ENCODE peak calls at places on chromosome 12, in four cellular contexts. One of them, this sample, is unnamed.

GRCh38 chr12:132137483-132138125 is 6.5 kb downstream of the DDX51 start:
- DNase-seq in HL-60: no peak
- DNase-seq in GM12878: no peak
- DNase-seq in K562: no peak
- DNase-seq in this sample: no peak

GRCh38 chr12:103272949-103273348 is 222.8 kb downstream of the C12orf42 start:
- DNase-seq in HL-60: no peak
- DNase-seq in GM12878: no peak
- DNase-seq in K562: no peak
- DNase-seq in this sample: no peak

GRCh38 chr12:96215933-96216273 is 21.7 kb downstream of the ELK3 start:
- DNase-seq in HL-60: no peak
- DNase-seq in GM12878: no peak
- DNase-seq in K562: no peak
- DNase-seq in this sample: no peak

GRCh38 chr12:120791669-120792176 is 66.1 kb downstream of the ACADS start:
- DNase-seq in HL-60: no peak
- DNase-seq in GM12878: no peak
- DNase-seq in K562: no peak
- DNase-seq in this sample: no peak

GRCh38 chr12:24418157-24418556 is 468.7 kb upstream of the SOX5 start:
- DNase-seq in HL-60: no peak
- DNase-seq in GM12878: no peak
- DNase-seq in K562: no peak
- DNase-seq in this sample: no peak

GRCh38 chr12:124636138-124636968 is 68.9 kb upstream of the NCOR2 start:
- DNase-seq in HL-60: peak; percentile 22
- DNase-seq in GM12878: peak; percentile 11
- DNase-seq in K562: peak; percentile 47
- DNase-seq in this sample: no peak

GRCh38 chr12:101670007-101670671 is 27.3 kb upstream of the CHPT1 start:
- DNase-seq in HL-60: peak; percentile 82
- DNase-seq in GM12878: no peak
- DNase-seq in K562: peak; percentile 39
- DNase-seq in this sample: no peak

GRCh38 chr12:106631797-106632196 is 49.0 kb downstream of the RFX4 start:
- DNase-seq in HL-60: no peak
- DNase-seq in GM12878: no peak
- DNase-seq in K562: no peak
- DNase-seq in this sample: no peak

GRCh38 chr12:38269897-38270296 is 46.7 kb upstream of the ALG10B start:
- DNase-seq in HL-60: no peak
- DNase-seq in GM12878: no peak
- DNase-seq in K562: no peak
- DNase-seq in this sample: no peak

GRCh38 chr12:132158677-132159554 is 14.7 kb downstream of the NOC4L start:
- DNase-seq in HL-60: no peak
- DNase-seq in GM12878: no peak
- DNase-seq in K562: no peak
- DNase-seq in this sample: no peak

GRCh38 chr12:62772556-62772955 is 162.4 kb downstream of the PPM1H start:
- DNase-seq in HL-60: no peak
- DNase-seq in GM12878: no peak
- DNase-seq in K562: no peak
- DNase-seq in this sample: no peak

GRCh38 chr12:91931110-91931509 is 214.5 kb downstream of the BTG1 start:
- DNase-seq in HL-60: no peak
- DNase-seq in GM12878: no peak
- DNase-seq in K562: no peak
- DNase-seq in this sample: no peak

GRCh38 chr12:88665051-88665450 is 84.8 kb upstream of the KITLG start:
- DNase-seq in HL-60: no peak
- DNase-seq in GM12878: no peak
- DNase-seq in K562: no peak
- DNase-seq in this sample: no peak

GRCh38 chr12:102010265-102010994 is 51.4 kb downstream of the WASHC3 start:
- DNase-seq in HL-60: peak; percentile 73
- DNase-seq in GM12878: peak; percentile 84
- DNase-seq in K562: no peak
- DNase-seq in this sample: peak; percentile 13

GRCh38 chr12:122029620-122030426 is 8.1 kb downstream of the BCL7A start:
- DNase-seq in HL-60: no peak
- DNase-seq in GM12878: no peak
- DNase-seq in K562: peak; percentile 35
- DNase-seq in this sample: no peak

GRCh38 chr12:44875417-44875953 is 630 bp downstream of the NELL2 start:
- DNase-seq in HL-60: no peak
- DNase-seq in GM12878: no peak
- DNase-seq in K562: no peak
- DNase-seq in this sample: no peak

GRCh38 chr12:88952543-88952942 is 372.3 kb upstream of the KITLG start:
- DNase-seq in HL-60: no peak
- DNase-seq in GM12878: no peak
- DNase-seq in K562: no peak
- DNase-seq in this sample: no peak

GRCh38 chr12:109734219-109735000 is 20.8 kb downstream of the FAM222A start:
- DNase-seq in HL-60: no peak
- DNase-seq in GM12878: no peak
- DNase-seq in K562: no peak
- DNase-seq in this sample: no peak

GRCh38 chr12:109833307-109834189 is at the start of gene TRPV4:
- DNase-seq in HL-60: no peak
- DNase-seq in GM12878: no peak
- DNase-seq in K562: peak; percentile 85
- DNase-seq in this sample: no peak

GRCh38 chr12:7054925-7055324 is 5.6 kb upstream of the C1S start:
- DNase-seq in HL-60: no peak
- DNase-seq in GM12878: no peak
- DNase-seq in K562: no peak
- DNase-seq in this sample: no peak

GRCh38 chr12:29103539-29103974 is 45.5 kb upstream of the FAR2 start:
- DNase-seq in HL-60: peak; percentile 59
- DNase-seq in GM12878: peak; percentile 75
- DNase-seq in K562: no peak
- DNase-seq in this sample: no peak

GRCh38 chr12:48810817-48811453 is 7.4 kb upstream of the CACNB3 start:
- DNase-seq in HL-60: no peak
- DNase-seq in GM12878: no peak
- DNase-seq in K562: no peak
- DNase-seq in this sample: no peak
- TF ChIP-seq SPI1 in HL-60: no peak
- TF ChIP-seq SPI1 in GM12878: no peak
- TF ChIP-seq SPI1 in K562: no peak
- TF ChIP-seq SPI1 in this sample: no peak

DNA sequence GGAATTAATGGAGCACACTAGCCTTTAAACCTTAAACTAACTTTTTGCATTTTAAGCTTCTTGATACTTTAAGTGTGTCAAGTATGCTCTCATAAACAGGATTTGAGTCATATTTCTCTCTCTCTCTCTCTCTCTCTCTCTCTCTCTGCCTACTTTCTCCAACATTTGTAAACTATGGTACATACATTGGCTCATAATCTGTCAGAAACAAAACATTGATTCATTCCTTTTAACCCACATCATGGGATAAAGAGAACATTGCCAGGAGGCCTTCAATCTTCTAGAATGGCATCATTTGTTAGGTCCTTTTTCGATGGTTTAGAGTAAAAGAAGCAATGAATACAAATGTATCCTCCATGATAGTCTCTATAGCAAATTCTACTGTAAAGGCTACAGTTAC is 81.6 kb upstream of the RERGL start:
- DNase-seq in HL-60: no peak
- DNase-seq in GM12878: no peak
- DNase-seq in K562: no peak
- DNase-seq in this sample: no peak
- TF ChIP-seq SPI1 in HL-60: no peak
- TF ChIP-seq SPI1 in GM12878: no peak
- TF ChIP-seq SPI1 in K562: no peak
- TF ChIP-seq SPI1 in this sample: no peak

GRCh38 chr12:22979854-22980253 is 354.9 kb downstream of the ETNK1 start:
- DNase-seq in HL-60: no peak
- DNase-seq in GM12878: no peak
- DNase-seq in K562: no peak
- DNase-seq in this sample: no peak
- TF ChIP-seq SPI1 in HL-60: no peak
- TF ChIP-seq SPI1 in GM12878: no peak
- TF ChIP-seq SPI1 in K562: no peak
- TF ChIP-seq SPI1 in this sample: no peak

DNA sequence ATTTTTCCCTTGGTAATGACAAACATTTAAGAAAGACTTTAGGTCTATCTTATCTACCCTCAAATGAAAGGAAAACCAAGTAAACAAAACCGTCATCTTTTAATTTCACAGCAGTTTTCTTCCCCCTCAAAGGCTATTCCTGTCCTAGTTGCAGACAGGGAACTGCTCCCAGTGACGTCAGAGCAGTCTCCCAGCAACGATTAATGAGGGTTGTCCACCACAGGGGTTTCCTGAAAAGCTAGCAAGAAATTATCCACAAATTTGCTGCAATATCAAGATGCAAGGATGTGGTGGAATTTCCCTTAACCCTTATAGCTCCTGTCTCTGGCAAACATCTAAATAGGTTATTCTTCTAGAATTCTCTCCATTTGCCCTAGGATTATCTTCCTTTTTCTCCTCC is 89.1 kb upstream of the STAC3 start:
- DNase-seq in HL-60: peak; percentile 25
- DNase-seq in GM12878: no peak
- DNase-seq in K562: peak; percentile 19
- DNase-seq in this sample: no peak
- TF ChIP-seq SPI1 in HL-60: no peak
- TF ChIP-seq SPI1 in GM12878: peak; percentile 13
- TF ChIP-seq SPI1 in K562: no peak
- TF ChIP-seq SPI1 in this sample: peak; percentile 24

GRCh38 chr12:105382771-105383632 is 52.5 kb downstream of the C12orf75 start:
- DNase-seq in HL-60: peak; percentile 15
- DNase-seq in GM12878: peak; percentile 17
- DNase-seq in K562: peak; percentile 62
- DNase-seq in this sample: peak; percentile 42
- TF ChIP-seq SPI1 in HL-60: no peak
- TF ChIP-seq SPI1 in GM12878: no peak
- TF ChIP-seq SPI1 in K562: no peak
- TF ChIP-seq SPI1 in this sample: no peak

GRCh38 chr12:45907955-45908354 is 82.4 kb downstream of the SCAF11 start:
- DNase-seq in HL-60: peak; percentile 74
- DNase-seq in GM12878: peak; percentile 11
- DNase-seq in K562: no peak
- DNase-seq in this sample: no peak

GRCh38 chr12:45914090-45914489 is 76.3 kb downstream of the SCAF11 start:
- DNase-seq in HL-60: no peak
- DNase-seq in GM12878: no peak
- DNase-seq in K562: no peak
- DNase-seq in this sample: no peak

GRCh38 chr12:45913631-45914030 is 76.7 kb downstream of the SCAF11 start:
- DNase-seq in HL-60: no peak
- DNase-seq in GM12878: no peak
- DNase-seq in K562: no peak
- DNase-seq in this sample: no peak

GRCh38 chr12:45909041-45909713 is 81.2 kb downstream of the SCAF11 start:
- DNase-seq in HL-60: no peak
- DNase-seq in GM12878: no peak
- DNase-seq in K562: no peak
- DNase-seq in this sample: no peak

DNA sequence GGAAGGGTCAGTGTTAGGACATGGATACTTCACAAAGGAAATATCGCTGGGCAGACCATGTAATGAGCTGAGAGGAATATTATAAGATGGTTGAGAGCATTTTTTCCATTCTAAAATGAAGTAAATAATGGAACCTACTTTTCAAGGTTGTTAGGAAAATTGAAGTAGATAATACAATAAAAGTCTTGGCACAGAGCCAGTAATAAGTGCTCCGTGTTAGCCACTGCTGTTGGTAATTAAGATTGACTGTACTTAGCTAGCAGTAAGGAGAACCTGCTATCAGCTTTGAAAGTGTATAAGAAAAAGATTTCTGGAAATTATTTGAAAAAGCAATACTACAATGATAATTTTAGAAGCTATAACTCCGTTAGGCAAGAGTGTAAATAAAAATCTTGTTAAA is 77.6 kb downstream of the SCAF11 start:
- DNase-seq in HL-60: no peak
- DNase-seq in GM12878: no peak
- DNase-seq in K562: no peak
- DNase-seq in this sample: no peak
- TF ChIP-seq SPI1 in HL-60: no peak
- TF ChIP-seq SPI1 in GM12878: no peak
- TF ChIP-seq SPI1 in K562: no peak
- TF ChIP-seq SPI1 in this sample: no peak

GRCh38 chr12:65430571-65431306 is 152.3 kb downstream of the MSRB3 start:
- DNase-seq in HL-60: no peak
- DNase-seq in GM12878: no peak
- DNase-seq in K562: no peak
- DNase-seq in this sample: no peak

GRCh38 chr12:65432606-65433005 is 154.1 kb downstream of the MSRB3 start:
- DNase-seq in HL-60: no peak
- DNase-seq in GM12878: no peak
- DNase-seq in K562: no peak
- DNase-seq in this sample: no peak

GRCh38 chr12:65427646-65428045 is 149.2 kb downstream of the MSRB3 start:
- DNase-seq in HL-60: no peak
- DNase-seq in GM12878: no peak
- DNase-seq in K562: no peak
- DNase-seq in this sample: no peak
- TF ChIP-seq SPI1 in HL-60: no peak
- TF ChIP-seq SPI1 in GM12878: no peak
- TF ChIP-seq SPI1 in K562: no peak
- TF ChIP-seq SPI1 in this sample: no peak

GRCh38 chr12:75661927-75662326 is 150.5 kb upstream of the KRR1 start:
- DNase-seq in HL-60: no peak
- DNase-seq in GM12878: no peak
- DNase-seq in K562: no peak
- DNase-seq in this sample: no peak
- TF ChIP-seq SPI1 in HL-60: no peak
- TF ChIP-seq SPI1 in GM12878: no peak
- TF ChIP-seq SPI1 in K562: no peak
- TF ChIP-seq SPI1 in this sample: no peak

GRCh38 chr12:42180990-42181611 is 36.4 kb upstream of the GXYLT1 start:
- DNase-seq in HL-60: peak; percentile 74
- DNase-seq in GM12878: no peak
- DNase-seq in K562: no peak
- DNase-seq in this sample: no peak
- TF ChIP-seq SPI1 in HL-60: no peak
- TF ChIP-seq SPI1 in GM12878: no peak
- TF ChIP-seq SPI1 in K562: no peak
- TF ChIP-seq SPI1 in this sample: no peak

DNA sequence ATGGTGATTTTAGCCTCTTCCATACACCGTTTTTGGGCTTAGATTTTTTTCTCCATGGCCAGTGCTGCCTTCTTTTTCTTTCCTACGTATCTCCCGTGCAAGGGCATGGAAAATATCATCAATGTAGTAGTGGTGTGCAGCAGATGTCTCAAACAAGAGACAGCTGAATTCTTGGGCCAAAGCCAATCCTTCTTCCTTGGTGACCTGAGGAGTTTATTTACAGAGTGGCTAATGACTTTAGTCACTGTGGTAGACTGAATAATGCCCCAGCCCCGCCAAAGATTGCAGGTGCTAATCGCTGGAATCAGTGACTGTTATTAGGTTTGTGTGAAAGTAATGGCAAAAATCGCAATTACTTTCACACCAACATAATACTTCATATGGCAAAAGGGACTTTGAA is 235.5 kb upstream of the NOS1 start:
- DNase-seq in HL-60: no peak
- DNase-seq in GM12878: no peak
- DNase-seq in K562: no peak
- DNase-seq in this sample: no peak
- TF ChIP-seq SPI1 in HL-60: no peak
- TF ChIP-seq SPI1 in GM12878: no peak
- TF ChIP-seq SPI1 in K562: no peak
- TF ChIP-seq SPI1 in this sample: no peak

This sample was measured in GM12891.